ENCODE peak calls at places on chromosomes 13 and 19, in five cellular contexts. N is right atrium auricular region; H is H7; I is AG09309; Q is CD4-positive, CD25-positive, alpha-beta regulatory T cell. U is an unnamed sample.
A peak's percentile ranks its signal among the peaks of the same experiment; 100 is the strongest.

GRCh38 chr19:15014579-15014978 is 34.7 kb upstream of the CASP14 start:
- DNase-seq in N (no peak), H (peak; percentile 79), I (no peak), Q (no peak), U (no peak)

GRCh38 chr13:35630551-35631275 is 154.2 kb upstream of the MAB21L1 start:
- DNase-seq in N (no peak), H (peak; percentile 69), I (peak; percentile 32), Q (no peak), U (peak; percentile 22)

GRCh38 chr19:41691268-41691970 is 3.3 kb upstream of the CEACAM7 start:
- DNase-seq in N (peak; percentile 9), H (peak; percentile 76), I (no peak), Q (peak; percentile 18), U (no peak)

GRCh38 chr19:9295411-9295849 is 14.2 kb downstream of the ZNF699 start:
- DNase-seq in N (no peak), H (no peak), I (no peak), Q (no peak), U (no peak)

GRCh38 chr19:13817615-13818371 is 22.6 kb downstream of the ZSWIM4 start:
- DNase-seq in N (no peak), H (peak; percentile 99), I (no peak), Q (no peak), U (no peak)

GRCh38 chr19:18460313-18460712 is 22.4 kb upstream of the ISYNA1 start:
- DNase-seq in N (peak; percentile 87), H (no peak), I (no peak), Q (no peak), U (peak; percentile 44)

GRCh38 chr13:89401209-89401810 is 1730.1 kb downstream of the SLITRK5 start:
- DNase-seq in N (no peak), H (no peak), I (no peak), Q (no peak), U (peak; percentile 51)

GRCh38 chr13:25752957-25753540 is 298.8 kb downstream of the SHISA2 start:
- DNase-seq in N (peak; percentile 80), H (no peak), I (no peak), Q (no peak), U (peak; percentile 91)

GRCh38 chr19:17202249-17202648 is 12.9 kb upstream of the USE1 start:
- DNase-seq in N (no peak), H (peak; percentile 75), I (no peak), Q (no peak), U (no peak)

GRCh38 chr13:50519866-50520265 is 323.6 kb downstream of the DLEU7 start:
- DNase-seq in N (no peak), H (no peak), I (no peak), Q (no peak), U (no peak)

GRCh38 chr13:30757026-30757425 is 21.7 kb downstream of the ALOX5AP start:
- DNase-seq in N (no peak), H (no peak), I (no peak), Q (no peak), U (no peak)

GRCh38 chr13:97573011-97573410 is 139.0 kb downstream of the RAP2A start:
- DNase-seq in N (no peak), H (no peak), I (no peak), Q (no peak), U (no peak)

GRCh38 chr19:2083174-2083854 is 12.8 kb downstream of the MOB3A start:
- DNase-seq in N (no peak), H (peak; percentile 69), I (no peak), Q (peak; percentile 75), U (no peak)

GRCh38 chr13:113648218-113648615 is 9.8 kb downstream of the ATP4B start:
- DNase-seq in N (no peak), H (peak; percentile 15), I (no peak), Q (no peak), U (no peak)

GRCh38 chr13:28705734-28706133 is 13.0 kb downstream of the SLC46A3 start:
- DNase-seq in N (no peak), H (no peak), I (peak; percentile 70), Q (no peak), U (no peak)

GRCh38 chr19:40366697-40367561 is 18.4 kb downstream of the PLD3 start:
- DNase-seq in N (no peak), H (peak; percentile 95), I (no peak), Q (no peak), U (peak; percentile 22)

GRCh38 chr19:10761443-10762242 is 43.8 kb downstream of the DNM2 start:
- DNase-seq in N (no peak), H (peak; percentile 66), I (no peak), Q (no peak), U (no peak)

GRCh38 chr13:63873936-63874335 is 2458.3 kb upstream of the PCDH20 start:
- DNase-seq in N (no peak), H (no peak), I (no peak), Q (no peak), U (no peak)

GRCh38 chr13:107301724-107302374 is 733.9 kb upstream of the ARGLU1 start:
- DNase-seq in N (no peak), H (peak; percentile 19), I (no peak), Q (no peak), U (no peak)

DNA sequence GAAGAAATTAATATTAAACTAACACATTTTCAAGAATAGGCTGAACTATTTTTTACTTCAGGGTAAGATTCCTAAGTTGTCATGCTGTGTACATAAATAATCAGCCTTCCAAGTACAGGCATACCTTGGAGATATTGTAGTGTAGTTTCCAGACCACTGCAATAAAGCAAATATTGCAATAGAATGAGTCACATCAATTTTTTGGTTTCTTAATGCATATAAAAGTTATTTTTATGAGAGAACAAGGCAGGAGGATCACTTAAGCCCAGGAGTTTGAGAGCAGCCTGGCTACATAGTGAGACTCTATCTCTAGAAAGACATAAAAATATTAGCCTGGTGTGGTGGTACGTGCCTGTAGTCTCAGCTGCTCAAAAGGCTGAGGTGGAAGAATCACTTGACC is 511.5 kb downstream of the UQCRFS1 start:
- DNase-seq in N (no peak), H (no peak), I (peak; percentile 83), Q (no peak), U (peak; percentile 59)
- H3K4me3 ChIP-seq in N (no peak overlapping the region), H (no peak overlapping the region), I (no peak overlapping the region), Q (no peak overlapping the region), U (no peak overlapping the region)

DNA sequence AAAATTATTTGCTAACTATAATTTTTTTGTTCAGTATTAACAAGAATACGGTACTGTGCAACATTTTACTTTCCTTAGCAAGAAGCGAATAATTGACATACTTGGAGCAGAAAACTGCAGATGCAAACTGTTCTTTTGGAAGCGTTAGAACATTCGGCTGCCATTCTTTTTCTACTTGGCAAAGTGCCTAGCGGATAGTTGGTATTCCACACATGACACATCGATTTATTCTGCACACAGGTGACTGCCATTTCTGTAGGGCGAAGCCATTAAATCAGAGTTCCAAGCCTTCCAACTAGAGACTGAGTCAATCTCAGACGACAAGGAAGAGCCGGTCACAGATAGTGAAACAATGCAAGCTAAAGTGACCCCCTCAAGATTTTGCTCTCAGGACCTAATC is 117.4 kb downstream of the TRPC4 start:
- DNase-seq in N (no peak), H (no peak), I (no peak), Q (no peak), U (no peak)
- H3K4me3 ChIP-seq in N (no peak overlapping the region), H (no peak overlapping the region), I (no peak overlapping the region), Q (no peak overlapping the region), U (no peak overlapping the region)

DNA sequence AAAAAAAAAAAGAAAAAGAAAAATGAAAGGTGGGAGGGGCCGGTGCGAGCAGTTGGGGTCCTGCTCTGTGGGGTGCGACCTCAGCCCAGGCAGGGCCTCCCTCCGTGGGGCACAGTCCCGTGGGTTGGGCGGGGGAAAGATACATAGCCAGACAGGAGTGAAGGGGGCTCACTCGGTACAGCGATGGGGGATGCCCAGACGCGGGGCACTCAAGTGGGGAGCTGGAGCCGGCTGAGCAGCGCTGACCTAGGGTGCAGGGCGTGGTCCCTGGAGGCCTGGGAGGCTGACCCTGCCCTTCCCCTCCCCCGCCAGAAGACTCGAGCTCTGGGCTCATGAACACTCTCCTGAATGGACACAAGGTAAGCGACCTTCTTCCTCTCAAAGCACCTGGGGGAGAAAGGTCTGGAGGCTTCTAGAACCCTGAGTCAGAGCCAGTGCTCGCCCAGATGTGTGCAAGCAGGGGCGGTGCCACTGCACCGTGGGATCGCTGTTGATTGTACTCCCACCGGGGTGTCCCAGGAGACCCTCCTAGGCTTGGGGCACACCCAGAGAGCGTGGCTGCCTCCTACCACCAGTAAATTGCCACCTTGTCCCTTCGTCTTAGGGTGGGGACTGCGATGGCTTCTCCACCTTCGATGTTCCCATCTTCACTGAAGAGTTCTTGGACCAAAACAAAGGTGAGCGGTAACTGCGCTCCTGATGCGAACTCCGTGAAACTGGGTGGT is 3.4 kb downstream of the HMG20B start:
- DNase-seq in N (no peak), H (peak; percentile 49), I (no peak), Q (no peak), U (no peak)
- H3K4me3 ChIP-seq in N (peak overlapping the region; percentile 14), H (peak overlapping the region; percentile 61), I (no peak overlapping the region), Q (no peak overlapping the region), U (peak overlapping the region; percentile 26)

GRCh38 chr13:83881917-83882625 is at the start of gene SLITRK1:
- DNase-seq in N (no peak), H (peak; percentile 59), I (no peak), Q (peak; percentile 1), U (peak; percentile 60)
- H3K4me3 ChIP-seq in N (no peak within 1 kb of the TSS), H (peak within 1 kb of the TSS; percentile 49), I (peak within 1 kb of the TSS; percentile 72), Q (no peak within 1 kb of the TSS), U (peak within 1 kb of the TSS; percentile 51)

GRCh38 chr13:111005364-111005763 is 90.5 kb upstream of the ANKRD10 start:
- DNase-seq in N (no peak), H (no peak), I (peak; percentile 24), Q (no peak), U (peak; percentile 19)
- H3K4me3 ChIP-seq in N (no peak overlapping the region), H (no peak overlapping the region), I (no peak overlapping the region), Q (no peak overlapping the region), U (no peak overlapping the region)

U was measured in astrocyte of the cerebellum.